ENCODE peak calls at places on chromosome 20, in four cellular contexts. One of them, this sample, is unnamed.

GRCh38 chr20:46401478-46401860 is 4.9 kb downstream of the ELMO2 start:
- DNase-seq in A549: no peak
- DNase-seq in K562: no peak
- DNase-seq in GM12878: peak
- DNase-seq in this sample: no peak

GRCh38 chr20:10467985-10468845 is 33.1 kb downstream of the SLX4IP start:
- DNase-seq in A549: no peak
- DNase-seq in K562: no peak
- DNase-seq in GM12878: no peak
- DNase-seq in this sample: no peak

GRCh38 chr20:53434662-53435061 is 159.0 kb downstream of the ZNF217 start:
- DNase-seq in A549: no peak
- DNase-seq in K562: no peak
- DNase-seq in GM12878: no peak
- DNase-seq in this sample: no peak

GRCh38 chr20:48809672-48810071 is 18.1 kb downstream of the PREX1 start:
- DNase-seq in A549: no peak
- DNase-seq in K562: no peak
- DNase-seq in GM12878: no peak
- DNase-seq in this sample: no peak

GRCh38 chr20:59014680-59015389 is 4.4 kb upstream of the TUBB1 start:
- DNase-seq in A549: no peak
- DNase-seq in K562: no peak
- DNase-seq in GM12878: no peak
- DNase-seq in this sample: no peak

GRCh38 chr20:47600967-47601547 is 99.4 kb downstream of the NCOA3 start:
- DNase-seq in A549: no peak
- DNase-seq in K562: no peak
- DNase-seq in GM12878: no peak
- DNase-seq in this sample: no peak

GRCh38 chr20:35708502-35708901 is 9.3 kb downstream of the ROMO1 start:
- DNase-seq in A549: no peak
- DNase-seq in K562: no peak
- DNase-seq in GM12878: no peak
- DNase-seq in this sample: no peak

GRCh38 chr20:48875233-48875913 is 46.1 kb upstream of the ARFGEF2 start:
- DNase-seq in A549: no peak
- DNase-seq in K562: no peak
- DNase-seq in GM12878: no peak
- DNase-seq in this sample: no peak

GRCh38 chr20:23050847-23051627 is 1.6 kb upstream of the THBD start:
- DNase-seq in A549: peak
- DNase-seq in K562: peak
- DNase-seq in GM12878: no peak
- DNase-seq in this sample: no peak

GRCh38 chr20:57102160-57102559 is 164.3 kb downstream of the BMP7 start:
- DNase-seq in A549: no peak
- DNase-seq in K562: no peak
- DNase-seq in GM12878: no peak
- DNase-seq in this sample: no peak

GRCh38 chr20:19021406-19022117 is 190.9 kb upstream of the SLC24A3 start:
- DNase-seq in A549: no peak
- DNase-seq in K562: no peak
- DNase-seq in GM12878: no peak
- DNase-seq in this sample: no peak

GRCh38 chr20:24708411-24709295 is 239.2 kb downstream of the SYNDIG1 start:
- DNase-seq in A549: no peak
- DNase-seq in K562: no peak
- DNase-seq in GM12878: no peak
- DNase-seq in this sample: no peak

GRCh38 chr20:24703284-24703610 is 233.8 kb downstream of the SYNDIG1 start:
- DNase-seq in A549: no peak
- DNase-seq in K562: no peak
- DNase-seq in GM12878: no peak
- DNase-seq in this sample: no peak

GRCh38 chr20:24702501-24703283 is 233.3 kb downstream of the SYNDIG1 start:
- DNase-seq in A549: no peak
- DNase-seq in K562: no peak
- DNase-seq in GM12878: no peak
- DNase-seq in this sample: no peak

GRCh38 chr20:24704899-24705298 is 235.5 kb downstream of the SYNDIG1 start:
- DNase-seq in A549: no peak
- DNase-seq in K562: no peak
- DNase-seq in GM12878: no peak
- DNase-seq in this sample: no peak

DNA sequence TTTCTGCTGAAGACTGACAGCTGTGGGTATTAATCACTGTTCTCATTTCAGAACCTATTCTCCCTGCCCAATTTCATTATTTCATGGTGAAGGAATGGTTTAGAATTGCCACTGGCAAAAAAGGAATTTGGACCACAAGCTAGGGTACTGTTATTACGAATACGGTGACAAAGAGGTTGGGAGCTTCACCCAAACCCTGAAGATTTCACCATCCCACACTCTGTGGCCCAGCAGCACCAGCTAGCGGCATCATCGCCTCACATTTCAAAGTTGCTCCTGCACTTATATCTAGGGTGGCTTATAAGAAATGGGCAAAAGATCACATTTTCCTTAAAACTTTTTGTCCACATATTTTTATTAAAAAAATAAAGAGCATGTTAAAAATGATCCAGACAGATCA is 236.1 kb downstream of the SYNDIG1 start:
- DNase-seq in A549: no peak
- DNase-seq in K562: no peak
- DNase-seq in GM12878: no peak
- DNase-seq in this sample: no peak
- TF ChIP-seq CHD4 in A549: no peak
- TF ChIP-seq CHD4 in K562: no peak
- TF ChIP-seq CHD4 in GM12878: no peak
- TF ChIP-seq CHD4 in this sample: no peak

GRCh38 chr20:21534453-21534852 is 20.6 kb upstream of the NKX2-2 start:
- DNase-seq in A549: no peak
- DNase-seq in K562: no peak
- DNase-seq in GM12878: no peak
- DNase-seq in this sample: no peak
- TF ChIP-seq CHD4 in A549: no peak
- TF ChIP-seq CHD4 in K562: no peak
- TF ChIP-seq CHD4 in GM12878: no peak
- TF ChIP-seq CHD4 in this sample: no peak

GRCh38 chr20:63009044-63009961 is 2.5 kb upstream of the BHLHE23 start:
- DNase-seq in A549: peak
- DNase-seq in K562: peak
- DNase-seq in GM12878: peak
- DNase-seq in this sample: peak
- TF ChIP-seq CHD4 in A549: no peak
- TF ChIP-seq CHD4 in K562: no peak
- TF ChIP-seq CHD4 in GM12878: no peak
- TF ChIP-seq CHD4 in this sample: no peak

GRCh38 chr20:31694842-31695593 is 27.6 kb downstream of the BCL2L1 start:
- DNase-seq in A549: no peak
- DNase-seq in K562: no peak
- DNase-seq in GM12878: no peak
- DNase-seq in this sample: no peak

GRCh38 chr20:31691646-31692275 is 30.9 kb downstream of the BCL2L1 start:
- DNase-seq in A549: no peak
- DNase-seq in K562: no peak
- DNase-seq in GM12878: no peak
- DNase-seq in this sample: no peak

GRCh38 chr20:31695849-31696804 is 26.5 kb downstream of the BCL2L1 start:
- DNase-seq in A549: peak
- DNase-seq in K562: no peak
- DNase-seq in GM12878: no peak
- DNase-seq in this sample: peak

GRCh38 chr20:31693987-31694661 is 28.5 kb downstream of the BCL2L1 start:
- DNase-seq in A549: no peak
- DNase-seq in K562: peak
- DNase-seq in GM12878: no peak
- DNase-seq in this sample: no peak

DNA sequence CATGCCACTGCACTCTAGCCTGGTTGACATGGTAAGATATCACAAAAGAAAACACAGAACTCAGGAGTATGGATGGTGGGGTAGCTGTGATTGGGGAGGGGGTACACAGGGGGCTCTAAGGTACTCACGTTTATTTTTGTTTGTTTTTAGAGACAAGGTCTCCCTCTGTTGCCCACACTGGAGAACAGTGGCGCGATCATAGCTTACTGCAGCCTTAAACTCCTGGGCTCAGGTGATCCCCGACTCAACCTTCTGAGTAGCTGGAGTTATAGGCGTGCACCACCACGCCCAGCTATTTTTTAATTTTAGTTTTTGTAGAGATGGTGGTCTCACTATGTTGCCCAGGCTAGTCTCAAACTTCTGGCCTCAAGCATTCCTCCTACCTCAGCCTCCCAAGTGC is 29.3 kb downstream of the BCL2L1 start:
- DNase-seq in A549: no peak
- DNase-seq in K562: no peak
- DNase-seq in GM12878: no peak
- DNase-seq in this sample: no peak
- TF ChIP-seq CHD4 in A549: no peak
- TF ChIP-seq CHD4 in K562: no peak
- TF ChIP-seq CHD4 in GM12878: no peak
- TF ChIP-seq CHD4 in this sample: no peak

DNA sequence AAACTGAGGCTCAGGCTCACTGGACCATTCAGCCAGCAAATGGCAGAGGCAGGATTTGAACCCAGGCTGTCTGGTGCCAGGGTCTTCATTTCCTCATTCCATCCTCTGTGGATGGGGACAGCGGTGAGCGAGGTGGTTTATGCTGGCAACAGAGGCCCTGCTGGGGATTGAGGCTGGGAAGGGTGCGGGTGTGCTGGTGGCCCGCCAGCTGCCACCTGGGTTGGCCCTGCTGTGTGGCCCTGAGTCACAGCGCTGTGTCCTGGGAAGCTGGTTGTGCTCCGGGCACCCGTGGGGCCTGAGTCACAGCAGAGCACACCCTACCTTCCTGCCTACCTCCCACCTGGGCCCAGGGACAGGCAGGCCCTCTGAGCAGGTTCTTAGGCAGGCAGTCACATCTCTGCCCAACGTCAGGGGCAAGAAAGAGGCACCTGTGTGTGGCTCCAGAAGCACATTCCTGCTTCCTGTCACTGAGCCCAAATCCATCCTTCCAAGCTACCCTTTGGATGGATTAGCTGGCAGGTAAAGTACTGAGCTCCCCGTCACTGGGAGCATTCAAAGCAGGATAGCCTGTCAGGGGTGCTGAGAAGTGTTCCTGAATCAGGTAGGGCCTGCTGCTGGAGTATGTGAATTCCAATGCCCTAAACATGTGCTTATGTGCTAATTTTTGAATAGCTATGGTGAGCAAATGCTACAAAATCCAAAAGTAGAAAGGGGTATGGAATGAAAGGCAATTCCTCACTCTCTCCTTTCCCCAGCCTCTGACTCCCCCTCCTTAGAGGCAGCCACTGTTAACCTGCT is 53.9 kb downstream of the CEBPB start:
- DNase-seq in A549: no peak
- DNase-seq in K562: no peak
- DNase-seq in GM12878: no peak
- DNase-seq in this sample: no peak
- TF ChIP-seq CHD4 in A549: no peak
- TF ChIP-seq CHD4 in K562: no peak
- TF ChIP-seq CHD4 in GM12878: no peak
- TF ChIP-seq CHD4 in this sample: no peak

GRCh38 chr20:25022680-25023079 is 30.1 kb upstream of the APMAP start:
- DNase-seq in A549: no peak
- DNase-seq in K562: no peak
- DNase-seq in GM12878: no peak
- DNase-seq in this sample: no peak

GRCh38 chr20:25020345-25020744 is 27.8 kb upstream of the APMAP start:
- DNase-seq in A549: no peak
- DNase-seq in K562: no peak
- DNase-seq in GM12878: no peak
- DNase-seq in this sample: no peak

GRCh38 chr20:25021336-25021735 is 28.8 kb upstream of the APMAP start:
- DNase-seq in A549: no peak
- DNase-seq in K562: no peak
- DNase-seq in GM12878: no peak
- DNase-seq in this sample: no peak

GRCh38 chr20:25019381-25020155 is 27.0 kb upstream of the APMAP start:
- DNase-seq in A549: no peak
- DNase-seq in K562: no peak
- DNase-seq in GM12878: no peak
- DNase-seq in this sample: peak

DNA sequence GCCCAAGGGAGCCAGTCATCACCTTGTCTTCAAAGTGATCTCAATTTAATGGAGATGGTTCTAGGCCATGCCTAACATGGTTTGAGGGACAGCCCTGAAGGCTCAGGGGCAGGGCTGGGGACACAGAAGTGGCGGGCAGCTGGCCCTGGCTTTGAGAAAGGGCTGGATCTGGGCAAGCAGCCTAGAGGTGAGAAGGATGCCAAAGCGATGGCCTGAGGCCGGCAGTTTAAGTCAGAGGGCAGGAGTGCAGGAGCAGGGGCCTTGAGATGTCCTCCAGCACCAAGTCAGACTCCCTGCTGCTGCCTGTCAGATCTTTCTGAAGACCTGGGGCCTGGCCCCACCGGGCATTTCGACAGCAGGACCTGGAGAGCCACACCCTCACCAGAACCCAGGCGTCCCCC is 28.4 kb upstream of the APMAP start:
- DNase-seq in A549: no peak
- DNase-seq in K562: no peak
- DNase-seq in GM12878: no peak
- DNase-seq in this sample: no peak
- TF ChIP-seq CHD4 in A549: no peak
- TF ChIP-seq CHD4 in K562: no peak
- TF ChIP-seq CHD4 in GM12878: no peak
- TF ChIP-seq CHD4 in this sample: no peak

DNA sequence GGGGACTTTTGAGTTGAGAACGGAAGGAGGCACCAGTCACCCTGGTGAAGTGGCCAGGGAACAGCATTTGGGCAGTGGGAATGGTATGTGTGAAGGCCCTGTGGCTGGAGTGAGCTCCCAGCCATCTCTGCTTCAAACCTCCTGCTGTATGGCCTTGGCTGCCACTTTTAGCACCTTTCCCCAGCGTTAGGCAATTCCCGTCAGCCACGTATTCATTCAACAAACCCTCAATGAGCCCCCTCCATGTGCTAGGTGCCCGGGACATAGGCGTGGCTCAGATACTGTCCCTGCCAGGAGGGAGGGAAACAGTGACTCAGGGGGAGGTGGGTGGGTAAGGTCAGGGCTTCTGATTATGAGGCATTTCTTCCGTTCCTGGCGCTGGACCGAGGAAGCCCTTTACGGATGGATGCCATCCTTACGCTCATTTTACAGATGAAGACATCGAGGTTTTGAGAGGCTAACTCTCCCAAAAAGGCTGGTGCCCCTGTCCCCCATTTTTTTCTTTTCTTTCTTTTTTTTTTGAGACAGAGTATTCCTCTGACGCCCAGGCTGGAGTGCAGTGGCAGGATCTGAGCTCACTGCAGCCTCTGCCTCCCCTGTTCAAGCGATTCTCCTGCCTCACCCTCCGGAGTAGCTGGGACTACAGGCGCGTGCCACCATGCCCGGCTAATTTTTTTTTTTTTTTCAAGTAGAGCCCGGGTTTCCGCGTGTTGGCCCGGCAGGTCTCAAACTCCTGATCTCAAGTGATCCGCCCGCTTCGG is 37.5 kb downstream of the SRC start:
- DNase-seq in A549: peak
- DNase-seq in K562: no peak
- DNase-seq in GM12878: no peak
- DNase-seq in this sample: no peak
- TF ChIP-seq CHD4 in A549: no peak
- TF ChIP-seq CHD4 in K562: no peak
- TF ChIP-seq CHD4 in GM12878: no peak
- TF ChIP-seq CHD4 in this sample: no peak

This sample was measured in HepG2.